ENCODE peak calls at places on chromosomes 4 and X, in seven cellular contexts. J is aorta, V is amniotic stem cell, G is NCI-H1930, I is PC-9, E is lower lobe of right lung, Q is GM13976. P is an unnamed sample.

GRCh38 chr4:38489924-38490639 is 173.9 kb upstream of the KLF3 start:
- DNase-seq in J (no peak), V (no peak), G (no peak), I (peak), E (no peak), Q (no peak), P (no peak)

GRCh38 chr4:142719854-142720541 is 126.1 kb downstream of the INPP4B start:
- DNase-seq in J (no peak), V (no peak), G (no peak), I (no peak), E (no peak), Q (peak), P (no peak)

GRCh38 chrX:39174761-39175417 is 373.6 kb downstream of the MID1IP1 start:
- DNase-seq in J (no peak), V (no peak), G (no peak), I (no peak), E (peak), Q (no peak), P (no peak)

GRCh38 chr4:85455942-85456341 is 19.0 kb upstream of the ARHGAP24 start:
- DNase-seq in J (no peak), V (no peak), G (no peak), I (no peak), E (no peak), Q (no peak), P (no peak)

GRCh38 chr4:100826808-100827548 is 309.2 kb upstream of the EMCN start:
- DNase-seq in J (no peak), V (no peak), G (no peak), I (no peak), E (no peak), Q (no peak), P (no peak)

GRCh38 chrX:39309018-39309620 is 507.9 kb downstream of the MID1IP1 start:
- DNase-seq in J (no peak), V (no peak), G (no peak), I (no peak), E (no peak), Q (peak), P (no peak)

GRCh38 chr4:156977435-156978160 is 6.0 kb upstream of the PDGFC start:
- DNase-seq in J (no peak), V (no peak), G (no peak), I (no peak), E (no peak), Q (no peak), P (no peak)

GRCh38 chr4:1512738-1513660 is 106.8 kb upstream of the NKX1-1 start:
- DNase-seq in J (peak), V (no peak), G (peak), I (peak), E (peak), Q (no peak), P (peak)

GRCh38 chr4:41394362-41394960 is 137.7 kb downstream of the UCHL1 start:
- DNase-seq in J (no peak), V (no peak), G (no peak), I (no peak), E (no peak), Q (no peak), P (no peak)

GRCh38 chrX:109485470-109486340 is 3.8 kb upstream of the GUCY2F start:
- DNase-seq in J (peak), V (peak), G (peak), I (peak), E (peak), Q (peak), P (peak)

P was measured in upper lobe of left lung.